ENCODE peak calls at places on chromosomes 4 and X, in eight cellular contexts. G, W, Z, Y, N, E, X and A are unnamed samples.

GRCh38 chr4:9889306-9889705 is 107.9 kb downstream of the DRD5 start:
- DNase-seq in W (no peak), G (no peak), X (no peak), N (no peak), Y (no peak), E (no peak), Z (no peak), A (no peak)

GRCh38 chr4:183362916-183363542 is 40.8 kb upstream of the CLDN24 start:
- DNase-seq in E (no peak), G (no peak), X (no peak), N (no peak), Y (no peak), W (no peak), Z (no peak), A (peak)

GRCh38 chr4:37865450-37865849 is 25.4 kb upstream of the TBC1D1 start:
- DNase-seq in W (no peak), N (no peak), Z (no peak), X (no peak), E (no peak), G (no peak), Y (no peak), A (no peak)

GRCh38 chrX:154600962-154601374 is 16.0 kb downstream of the CTAG1A start:
- DNase-seq in W (no peak), Y (no peak), G (no peak), N (no peak), E (no peak), Z (no peak), X (no peak), A (no peak)

GRCh38 chr4:3871181-3871852 is 105.1 kb downstream of the ADRA2C start:
- DNase-seq in Y (peak), G (no peak), N (peak), W (no peak), E (no peak), X (peak), Z (no peak), A (no peak)

GRCh38 chr4:661231-661630 is 12.8 kb downstream of the ATP5ME start:
- DNase-seq in E (no peak), X (no peak), Z (no peak), G (no peak), Y (peak), W (no peak), N (no peak), A (no peak)

GRCh38 chrX:13937370-13938052 is 92.2 kb downstream of the GEMIN8 start:
- DNase-seq in W (no peak), N (no peak), Z (no peak), G (no peak), Y (no peak), E (no peak), X (no peak), A (no peak)

GRCh38 chrX:150959557-150959956 is 23.6 kb upstream of the HMGB3 start:
- DNase-seq in Y (no peak), G (no peak), X (no peak), N (no peak), W (no peak), E (no peak), Z (no peak), A (no peak)

GRCh38 chr4:38464328-38464727 is 199.7 kb upstream of the KLF3 start:
- DNase-seq in Z (no peak), W (no peak), N (no peak), E (no peak), X (no peak), G (peak), Y (no peak), A (no peak)

GRCh38 chr4:6751611-6752485 is 30.7 kb upstream of the KIAA0232 start:
- DNase-seq in N (no peak), G (no peak), W (no peak), Z (no peak), E (no peak), Y (no peak), X (no peak), A (no peak)

GRCh38 chr4:144410230-144410783 is 235.6 kb upstream of the HHIP start:
- DNase-seq in Z (no peak), G (no peak), Y (no peak), W (no peak), E (no peak), N (no peak), X (no peak), A (no peak)

GRCh38 chr4:531721-532565 is 32.9 kb downstream of the PIGG start:
- DNase-seq in Y (no peak), G (no peak), E (no peak), W (no peak), Z (no peak), N (no peak), X (no peak), A (no peak)

GRCh38 chrX:4708970-4709760 is 995.7 kb upstream of the PRKX start:
- DNase-seq in E (no peak), W (no peak), Z (no peak), G (no peak), Y (no peak), X (no peak), N (no peak), A (no peak)

GRCh38 chr4:123811763-123812390 is 415.3 kb downstream of the SPRY1 start:
- DNase-seq in G (no peak), E (no peak), W (no peak), Y (no peak), X (no peak), N (no peak), Z (no peak), A (no peak)

GRCh38 chr4:41268024-41268423 is 11.3 kb downstream of the UCHL1 start:
- DNase-seq in Y (no peak), Z (no peak), E (no peak), W (no peak), G (no peak), X (no peak), N (no peak), A (no peak)

GRCh38 chr4:15855804-15856475 is 77.8 kb downstream of the CD38 start:
- DNase-seq in G (no peak), W (no peak), Z (no peak), N (no peak), X (no peak), Y (peak), E (peak), A (no peak)

GRCh38 chr4:78645853-78646757 is 94.5 kb downstream of the ANXA3 start:
- DNase-seq in Z (peak), W (no peak), Y (peak), G (peak), E (peak), X (peak), N (peak), A (peak)

GRCh38 chr4:165364452-165365080 is 14.2 kb upstream of the CPE start:
- DNase-seq in Y (no peak), G (no peak), N (no peak), X (no peak), W (no peak), Z (no peak), E (no peak), A (peak)

GRCh38 chr4:1400861-1401408 is 5.3 kb downstream of the NKX1-1 start:
- DNase-seq in G (no peak), W (no peak), Z (peak), E (no peak), N (no peak), X (peak), Y (peak), A (no peak)

GRCh38 chr4:89110541-89110985 is 770 bp upstream of the TIGD2 start:
- DNase-seq in X (no peak), N (no peak), Z (no peak), Y (no peak), G (no peak), E (no peak), W (no peak), A (no peak)

GRCh38 chrX:47185241-47185640 is 8.4 kb upstream of the UBA1 start:
- DNase-seq in W (no peak), N (peak), Z (no peak), E (no peak), X (no peak), Y (no peak), G (no peak), A (no peak)

GRCh38 chr4:172813359-172813923 is 355.2 kb upstream of the GALNT7 start:
- DNase-seq in X (no peak), E (no peak), N (no peak), G (no peak), Y (no peak), W (peak), Z (no peak), A (no peak)

GRCh38 chr4:177385576-177386320 is 56.5 kb downstream of the AGA start:
- DNase-seq in G (no peak), E (no peak), W (no peak), Y (no peak), Z (no peak), N (no peak), X (no peak), A (no peak)

GRCh38 chrX:56763556-56764152 is 34.6 kb downstream of the NBDY start:
- DNase-seq in Z (peak), E (no peak), Y (peak), X (peak), G (no peak), W (no peak), N (no peak), A (peak)

GRCh38 chr4:101400096-101400495 is 52.8 kb upstream of the PPP3CA start:
- DNase-seq in N (no peak), X (no peak), Y (no peak), G (no peak), W (no peak), E (no peak), Z (no peak), A (no peak)

GRCh38 chr4:55866290-55866907 is 13.0 kb downstream of the EXOC1 start:
- DNase-seq in G (no peak), N (no peak), W (peak), Y (no peak), E (no peak), Z (no peak), X (no peak), A (no peak)

GRCh38 chr4:36785965-36786364 is 458.6 kb upstream of the NWD2 start:
- DNase-seq in W (no peak), G (no peak), Z (no peak), N (no peak), E (no peak), Y (no peak), X (no peak), A (no peak)

GRCh38 chr4:10172278-10173038 is 55.9 kb upstream of the WDR1 start:
- DNase-seq in G (no peak), W (no peak), X (no peak), Z (no peak), N (no peak), E (no peak), Y (no peak), A (no peak)

GRCh38 chr4:80265571-80266266 is 745 bp upstream of the FGF5 start:
- DNase-seq in N (no peak), X (no peak), Z (no peak), E (no peak), G (no peak), W (no peak), Y (no peak), A (no peak)

DNA sequence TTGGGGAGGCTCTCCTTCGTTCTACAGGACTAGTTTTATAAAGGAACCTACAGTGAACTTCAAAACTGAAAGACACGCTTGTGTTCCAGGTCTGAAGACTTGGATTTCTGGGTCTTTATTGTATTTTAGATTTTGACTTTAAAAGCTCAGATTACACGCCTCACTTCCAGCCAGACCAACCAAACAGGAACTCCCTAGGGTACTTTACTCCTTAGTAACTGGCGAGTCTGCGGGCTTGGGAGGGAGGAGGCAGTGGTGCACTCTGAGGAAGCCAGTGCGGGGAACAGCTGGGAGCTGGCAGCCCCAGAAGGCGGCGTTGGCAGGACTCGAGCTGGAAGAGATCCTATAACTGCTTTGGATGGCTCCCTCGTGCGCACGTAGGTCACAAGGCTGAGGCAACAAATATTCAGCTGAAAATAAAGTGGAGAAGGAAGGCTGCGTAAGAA is 388 bp upstream of the PHKA1 start:
- DNase-seq in G (peak), N (peak), W (no peak), X (peak), Y (peak), Z (peak), E (peak), A (peak)
- TF ChIP-seq EP300 in G (no peak), N (no peak), W (no peak), X (no peak), Y (peak), Z (no peak), E (no peak), A (no peak)

GRCh38 chr4:120317713-120318112 is 251.1 kb upstream of the MAD2L1 start:
- DNase-seq in Y (no peak), X (no peak), G (no peak), E (no peak), Z (no peak), N (no peak), W (no peak), A (no peak)
- H3K27ac ChIP-seq in Y (no peak), X (no peak), G (no peak), E (no peak), Z (no peak), N (no peak), W (no peak), A (no peak)

GRCh38 chrX:97743014-97743413 is 859.3 kb downstream of the RPA4 start:
- DNase-seq in N (no peak), W (no peak), Y (no peak), Z (no peak), X (no peak), E (no peak), G (no peak), A (no peak)
- TF ChIP-seq EP300 in N (no peak), W (no peak), Y (no peak), Z (no peak), X (no peak), E (no peak), G (no peak), A (no peak)

DNA sequence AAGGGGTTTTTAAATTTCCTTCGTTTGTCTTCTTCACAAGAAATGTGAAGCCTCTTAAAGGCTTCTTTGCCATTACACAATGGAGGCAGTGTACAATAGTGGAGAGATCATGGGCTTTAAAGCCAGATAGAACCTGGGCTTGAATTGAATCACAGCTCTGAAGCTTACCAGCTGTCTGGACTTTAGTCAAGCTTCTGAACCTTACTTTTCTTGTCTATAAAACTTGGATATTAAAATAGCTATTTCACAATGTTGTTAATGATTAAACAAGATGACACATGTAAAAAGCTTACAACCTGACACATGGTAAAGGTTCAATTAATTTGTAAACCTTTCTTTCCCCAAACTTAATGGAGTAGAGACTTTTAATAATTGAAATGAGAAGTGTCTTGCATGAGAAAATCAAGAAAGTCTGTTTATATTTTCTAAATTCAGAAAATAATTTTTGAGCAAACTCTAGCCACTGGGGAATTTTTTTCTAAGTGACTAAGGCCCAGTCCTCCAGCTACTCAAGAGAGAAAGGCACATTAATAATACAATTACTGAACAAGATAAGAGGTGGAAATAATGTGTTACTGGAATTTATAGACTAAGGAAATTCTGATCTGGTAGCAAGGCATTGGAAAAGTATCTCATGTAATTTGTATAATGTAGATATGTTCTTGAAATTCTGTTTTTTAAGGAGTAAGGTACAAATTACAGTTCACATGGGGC is 21.7 kb upstream of the TBC1D8B start:
- DNase-seq in N (no peak), W (no peak), Z (no peak), X (no peak), Y (no peak), E (no peak), G (no peak), A (peak)
- H3K27ac ChIP-seq in N (no peak), W (no peak), Z (no peak), X (no peak), Y (no peak), E (no peak), G (no peak), A (peak)

GRCh38 chr4:102422843-102423242 is 77.6 kb upstream of the SLC39A8 start:
- DNase-seq in X (no peak), E (no peak), N (no peak), W (no peak), Z (no peak), G (no peak), Y (no peak), A (no peak)
- TF ChIP-seq EP300 in X (no peak), E (no peak), N (no peak), W (no peak), Z (no peak), G (no peak), Y (no peak), A (no peak)

GRCh38 chr4:102449751-102450352 is 51.3 kb upstream of the NFKB1 start:
- DNase-seq in N (no peak), G (no peak), X (peak), E (no peak), W (peak), Y (no peak), Z (no peak), A (peak)
- H3K27ac ChIP-seq in N (no peak), G (no peak), X (no peak), E (no peak), W (no peak), Y (no peak), Z (no peak), A (no peak)

DNA sequence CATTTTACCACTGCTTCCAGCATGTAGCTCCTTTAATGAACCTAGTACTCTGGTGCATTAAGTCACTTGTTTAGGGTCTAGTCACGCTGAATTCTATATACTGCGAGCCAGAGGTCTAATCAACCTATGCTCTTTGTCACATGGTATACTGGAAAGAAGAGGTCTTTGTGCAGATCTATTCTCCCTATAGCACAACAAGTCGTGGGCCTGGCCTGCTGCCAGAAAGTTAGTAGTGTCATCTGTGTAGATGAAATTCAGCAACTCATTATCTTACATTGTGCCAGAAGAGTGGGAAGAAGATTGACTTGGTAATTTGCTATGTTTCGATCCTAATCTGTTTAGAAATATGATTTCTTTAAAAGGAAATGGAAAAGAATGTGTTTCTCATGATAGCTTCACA is 80.8 kb downstream of the AWAT2 start:
- DNase-seq in E (peak), G (no peak), Z (no peak), Y (no peak), N (no peak), X (no peak), W (no peak), A (no peak)
- TF ChIP-seq EP300 in E (no peak), G (no peak), Z (no peak), Y (no peak), N (no peak), X (no peak), W (no peak), A (no peak)